ENCODE peak calls at places on chromosomes 1 and 21, in seven cellular contexts. One of them, this sample, is unnamed.

GRCh38 chr1:17531682-17532487 is 7.6 kb upstream of the ARHGEF10L start:
- DNase-seq in A549: no peak
- DNase-seq in Calu3: no peak
- DNase-seq in GM13976: no peak
- DNase-seq in astrocyte of the spinal cord: peak
- DNase-seq in B cell: no peak
- DNase-seq in astrocyte of the cerebellum: no peak
- DNase-seq in this sample: no peak

GRCh38 chr1:78145105-78145580 is 99.4 kb downstream of the GIPC2 start:
- DNase-seq in A549: peak
- DNase-seq in Calu3: peak
- DNase-seq in GM13976: peak
- DNase-seq in astrocyte of the spinal cord: peak
- DNase-seq in B cell: peak
- DNase-seq in astrocyte of the cerebellum: peak
- DNase-seq in this sample: no peak

GRCh38 chr1:11499825-11500331 is 20.9 kb downstream of the DISP3 start:
- DNase-seq in A549: no peak
- DNase-seq in Calu3: no peak
- DNase-seq in GM13976: no peak
- DNase-seq in astrocyte of the spinal cord: no peak
- DNase-seq in B cell: no peak
- DNase-seq in astrocyte of the cerebellum: no peak
- DNase-seq in this sample: no peak

GRCh38 chr1:102191723-102192122 is 195.0 kb upstream of the OLFM3 start:
- DNase-seq in A549: peak
- DNase-seq in Calu3: peak
- DNase-seq in GM13976: peak
- DNase-seq in astrocyte of the spinal cord: peak
- DNase-seq in B cell: no peak
- DNase-seq in astrocyte of the cerebellum: peak
- DNase-seq in this sample: peak

GRCh38 chr1:29800522-29800956 is 564.2 kb downstream of the PTPRU start:
- DNase-seq in A549: no peak
- DNase-seq in Calu3: peak
- DNase-seq in GM13976: no peak
- DNase-seq in astrocyte of the spinal cord: no peak
- DNase-seq in B cell: no peak
- DNase-seq in astrocyte of the cerebellum: no peak
- DNase-seq in this sample: no peak

GRCh38 chr1:113453771-113454083 is 63.4 kb downstream of the MAGI3 start:
- DNase-seq in A549: no peak
- DNase-seq in Calu3: no peak
- DNase-seq in GM13976: no peak
- DNase-seq in astrocyte of the spinal cord: no peak
- DNase-seq in B cell: no peak
- DNase-seq in astrocyte of the cerebellum: no peak
- DNase-seq in this sample: no peak

GRCh38 chr21:34198232-34199120 is 125.1 kb downstream of the MRPS6 start:
- DNase-seq in A549: no peak
- DNase-seq in Calu3: no peak
- DNase-seq in GM13976: no peak
- DNase-seq in astrocyte of the spinal cord: no peak
- DNase-seq in B cell: no peak
- DNase-seq in astrocyte of the cerebellum: no peak
- DNase-seq in this sample: no peak

GRCh38 chr1:40985875-40986274 is 6.4 kb downstream of the CTPS1 start:
- DNase-seq in A549: no peak
- DNase-seq in Calu3: no peak
- DNase-seq in GM13976: no peak
- DNase-seq in astrocyte of the spinal cord: no peak
- DNase-seq in B cell: no peak
- DNase-seq in astrocyte of the cerebellum: no peak
- DNase-seq in this sample: no peak

GRCh38 chr1:97999320-97999719 is 78.5 kb upstream of the DPYD start:
- DNase-seq in A549: peak
- DNase-seq in Calu3: no peak
- DNase-seq in GM13976: no peak
- DNase-seq in astrocyte of the spinal cord: peak
- DNase-seq in B cell: no peak
- DNase-seq in astrocyte of the cerebellum: peak
- DNase-seq in this sample: no peak

GRCh38 chr1:54069792-54070548 is 16.6 kb downstream of the TCEANC2 start:
- DNase-seq in A549: peak
- DNase-seq in Calu3: no peak
- DNase-seq in GM13976: peak
- DNase-seq in astrocyte of the spinal cord: peak
- DNase-seq in B cell: no peak
- DNase-seq in astrocyte of the cerebellum: peak
- DNase-seq in this sample: peak

GRCh38 chr1:162670928-162671663 is 38.8 kb downstream of the DDR2 start:
- DNase-seq in A549: no peak
- DNase-seq in Calu3: no peak
- DNase-seq in GM13976: no peak
- DNase-seq in astrocyte of the spinal cord: peak
- DNase-seq in B cell: no peak
- DNase-seq in astrocyte of the cerebellum: no peak
- DNase-seq in this sample: no peak

GRCh38 chr21:38241029-38241740 is 15.6 kb upstream of the KCNJ15 start:
- DNase-seq in A549: no peak
- DNase-seq in Calu3: peak
- DNase-seq in GM13976: no peak
- DNase-seq in astrocyte of the spinal cord: peak
- DNase-seq in B cell: no peak
- DNase-seq in astrocyte of the cerebellum: peak
- DNase-seq in this sample: no peak

GRCh38 chr1:28036431-28036830 is 52.0 kb downstream of the EYA3 start:
- DNase-seq in A549: peak
- DNase-seq in Calu3: no peak
- DNase-seq in GM13976: no peak
- DNase-seq in astrocyte of the spinal cord: no peak
- DNase-seq in B cell: no peak
- DNase-seq in astrocyte of the cerebellum: no peak
- DNase-seq in this sample: no peak

GRCh38 chr1:221688488-221688843 is 53.4 kb downstream of the DUSP10 start:
- DNase-seq in A549: no peak
- DNase-seq in Calu3: no peak
- DNase-seq in GM13976: no peak
- DNase-seq in astrocyte of the spinal cord: no peak
- DNase-seq in B cell: no peak
- DNase-seq in astrocyte of the cerebellum: no peak
- DNase-seq in this sample: no peak

GRCh38 chr1:15757575-15758401 is 807 bp upstream of the FBLIM1 start:
- DNase-seq in A549: no peak
- DNase-seq in Calu3: no peak
- DNase-seq in GM13976: no peak
- DNase-seq in astrocyte of the spinal cord: no peak
- DNase-seq in B cell: no peak
- DNase-seq in astrocyte of the cerebellum: no peak
- DNase-seq in this sample: no peak

GRCh38 chr21:29349702-29350101 is 51.0 kb downstream of the BACH1 start:
- DNase-seq in A549: no peak
- DNase-seq in Calu3: no peak
- DNase-seq in GM13976: no peak
- DNase-seq in astrocyte of the spinal cord: no peak
- DNase-seq in B cell: no peak
- DNase-seq in astrocyte of the cerebellum: no peak
- DNase-seq in this sample: peak

GRCh38 chr1:31441073-31441472 is 28.1 kb downstream of the SERINC2 start:
- DNase-seq in A549: no peak
- DNase-seq in Calu3: no peak
- DNase-seq in GM13976: no peak
- DNase-seq in astrocyte of the spinal cord: no peak
- DNase-seq in B cell: no peak
- DNase-seq in astrocyte of the cerebellum: no peak
- DNase-seq in this sample: no peak

GRCh38 chr1:151763990-151764389 is 694 bp upstream of the MRPL9 start:
- DNase-seq in A549: no peak
- DNase-seq in Calu3: no peak
- DNase-seq in GM13976: no peak
- DNase-seq in astrocyte of the spinal cord: no peak
- DNase-seq in B cell: no peak
- DNase-seq in astrocyte of the cerebellum: no peak
- DNase-seq in this sample: no peak

GRCh38 chr1:41795205-41795762 is 123.4 kb downstream of the HIVEP3 start:
- DNase-seq in A549: peak
- DNase-seq in Calu3: peak
- DNase-seq in GM13976: no peak
- DNase-seq in astrocyte of the spinal cord: peak
- DNase-seq in B cell: no peak
- DNase-seq in astrocyte of the cerebellum: peak
- DNase-seq in this sample: no peak

DNA sequence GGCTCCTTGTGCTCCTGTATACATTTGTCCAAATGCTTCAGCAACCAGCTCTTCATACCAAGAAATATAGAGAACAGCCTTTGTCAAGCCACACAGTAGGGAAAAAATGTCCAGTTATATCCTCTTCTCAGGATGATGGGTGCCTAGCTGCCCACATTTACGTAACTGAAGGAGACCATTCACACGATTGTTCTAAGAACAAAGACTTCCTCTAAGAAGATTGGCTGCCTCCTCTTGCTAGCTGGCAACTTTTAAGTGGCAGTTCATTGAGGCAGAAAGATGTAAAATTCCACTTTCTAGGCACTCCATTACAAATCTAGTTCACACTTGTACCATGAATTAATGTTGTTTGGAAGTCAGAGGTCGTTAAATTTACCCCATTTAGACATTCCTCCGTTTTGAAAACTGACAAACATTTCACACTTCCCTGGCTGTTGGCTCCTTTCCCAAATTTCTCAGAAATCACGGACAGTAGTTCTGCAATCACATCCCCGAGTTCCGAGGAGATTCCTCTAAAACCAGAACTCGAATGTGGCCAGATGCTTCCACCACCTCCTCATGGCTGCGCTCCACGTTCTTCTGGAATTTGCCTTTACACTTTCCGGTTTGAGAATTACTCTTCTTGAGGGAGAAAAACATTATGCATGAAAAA is 45.6 kb upstream of the CSF1 start:
- DNase-seq in A549: no peak
- DNase-seq in Calu3: no peak
- DNase-seq in GM13976: no peak
- DNase-seq in astrocyte of the spinal cord: peak
- DNase-seq in B cell: no peak
- DNase-seq in astrocyte of the cerebellum: no peak
- DNase-seq in this sample: no peak
- TF ChIP-seq CTCF in A549: no peak
- TF ChIP-seq CTCF in Calu3: no peak
- TF ChIP-seq CTCF in GM13976: no peak
- TF ChIP-seq CTCF in astrocyte of the spinal cord: no peak
- TF ChIP-seq CTCF in B cell: no peak
- TF ChIP-seq CTCF in astrocyte of the cerebellum: no peak
- TF ChIP-seq CTCF in this sample: no peak

GRCh38 chr1:202245391-202245790 is 51.8 kb downstream of the LGR6 start:
- DNase-seq in A549: no peak
- DNase-seq in Calu3: no peak
- DNase-seq in GM13976: no peak
- DNase-seq in astrocyte of the spinal cord: no peak
- DNase-seq in B cell: no peak
- DNase-seq in astrocyte of the cerebellum: no peak
- DNase-seq in this sample: no peak
- TF ChIP-seq CTCF in A549: no peak
- TF ChIP-seq CTCF in Calu3: no peak
- TF ChIP-seq CTCF in GM13976: no peak
- TF ChIP-seq CTCF in astrocyte of the spinal cord: no peak
- TF ChIP-seq CTCF in B cell: no peak
- TF ChIP-seq CTCF in astrocyte of the cerebellum: no peak
- TF ChIP-seq CTCF in this sample: no peak

GRCh38 chr1:234922987-234923386 is 205.7 kb downstream of the TOMM20 start:
- DNase-seq in A549: no peak
- DNase-seq in Calu3: no peak
- DNase-seq in GM13976: no peak
- DNase-seq in astrocyte of the spinal cord: no peak
- DNase-seq in B cell: no peak
- DNase-seq in astrocyte of the cerebellum: no peak
- DNase-seq in this sample: no peak

GRCh38 chr1:234920136-234920842 is 208.3 kb downstream of the TOMM20 start:
- DNase-seq in A549: no peak
- DNase-seq in Calu3: no peak
- DNase-seq in GM13976: no peak
- DNase-seq in astrocyte of the spinal cord: no peak
- DNase-seq in B cell: no peak
- DNase-seq in astrocyte of the cerebellum: no peak
- DNase-seq in this sample: no peak

GRCh38 chr1:234921266-234922062 is 207.2 kb downstream of the TOMM20 start:
- DNase-seq in A549: no peak
- DNase-seq in Calu3: no peak
- DNase-seq in GM13976: no peak
- DNase-seq in astrocyte of the spinal cord: no peak
- DNase-seq in B cell: no peak
- DNase-seq in astrocyte of the cerebellum: no peak
- DNase-seq in this sample: no peak

GRCh38 chr1:234919061-234919755 is 209.4 kb downstream of the TOMM20 start:
- DNase-seq in A549: no peak
- DNase-seq in Calu3: no peak
- DNase-seq in GM13976: no peak
- DNase-seq in astrocyte of the spinal cord: no peak
- DNase-seq in B cell: no peak
- DNase-seq in astrocyte of the cerebellum: no peak
- DNase-seq in this sample: no peak

GRCh38 chr1:234920843-234921140 is 207.8 kb downstream of the TOMM20 start:
- DNase-seq in A549: no peak
- DNase-seq in Calu3: no peak
- DNase-seq in GM13976: no peak
- DNase-seq in astrocyte of the spinal cord: no peak
- DNase-seq in B cell: no peak
- DNase-seq in astrocyte of the cerebellum: no peak
- DNase-seq in this sample: no peak
- TF ChIP-seq CTCF in A549: no peak
- TF ChIP-seq CTCF in Calu3: no peak
- TF ChIP-seq CTCF in GM13976: no peak
- TF ChIP-seq CTCF in astrocyte of the spinal cord: no peak
- TF ChIP-seq CTCF in B cell: no peak
- TF ChIP-seq CTCF in astrocyte of the cerebellum: no peak
- TF ChIP-seq CTCF in this sample: no peak

GRCh38 chr1:206589206-206589605 is 23.1 kb downstream of the EIF2D start:
- DNase-seq in A549: no peak
- DNase-seq in Calu3: no peak
- DNase-seq in GM13976: no peak
- DNase-seq in astrocyte of the spinal cord: peak
- DNase-seq in B cell: no peak
- DNase-seq in astrocyte of the cerebellum: peak
- DNase-seq in this sample: no peak

GRCh38 chr1:206591236-206591635 is 21.0 kb downstream of the EIF2D start:
- DNase-seq in A549: no peak
- DNase-seq in Calu3: no peak
- DNase-seq in GM13976: no peak
- DNase-seq in astrocyte of the spinal cord: no peak
- DNase-seq in B cell: no peak
- DNase-seq in astrocyte of the cerebellum: no peak
- DNase-seq in this sample: no peak

GRCh38 chr1:206591696-206592095 is 20.6 kb downstream of the EIF2D start:
- DNase-seq in A549: no peak
- DNase-seq in Calu3: no peak
- DNase-seq in GM13976: no peak
- DNase-seq in astrocyte of the spinal cord: no peak
- DNase-seq in B cell: no peak
- DNase-seq in astrocyte of the cerebellum: no peak
- DNase-seq in this sample: no peak

GRCh38 chr1:206588492-206588891 is 23.8 kb downstream of the EIF2D start:
- DNase-seq in A549: no peak
- DNase-seq in Calu3: no peak
- DNase-seq in GM13976: no peak
- DNase-seq in astrocyte of the spinal cord: no peak
- DNase-seq in B cell: no peak
- DNase-seq in astrocyte of the cerebellum: no peak
- DNase-seq in this sample: no peak

GRCh38 chr1:206590025-206590834 is 22.0 kb downstream of the EIF2D start:
- DNase-seq in A549: no peak
- DNase-seq in Calu3: peak
- DNase-seq in GM13976: peak
- DNase-seq in astrocyte of the spinal cord: peak
- DNase-seq in B cell: no peak
- DNase-seq in astrocyte of the cerebellum: no peak
- DNase-seq in this sample: no peak
- TF ChIP-seq CTCF in A549: peak
- TF ChIP-seq CTCF in Calu3: no peak
- TF ChIP-seq CTCF in GM13976: peak
- TF ChIP-seq CTCF in astrocyte of the spinal cord: peak
- TF ChIP-seq CTCF in B cell: peak
- TF ChIP-seq CTCF in astrocyte of the cerebellum: peak
- TF ChIP-seq CTCF in this sample: peak